ENCODE peak calls at places on chromosome 5, in ten cellular contexts. H is HepG2; X is neural progenitor cell; A is AG04450; L is heart right ventricle; N is Right ventricle myocardium superior; W is NCI-H510A; I is activated CD8-positive, alpha-beta T cell treated with anti-CD3 and anti-CD28 coated beads for 36 hours; F is H1; D is stimulated activated CD8-positive, alpha-beta memory T cell treated with anti-CD3 and anti-CD28 coated beads, Interleukin-2, amount 100 ng/mL, for 1 hour. U is an unnamed sample.

GRCh38 chr5:89864941-89865340 is 544.6 kb downstream of the CETN3 start:
- DNase-seq in H (no peak), X (no peak), A (no peak), L (no peak), N (no peak), W (no peak), I (no peak), F (no peak), D (no peak), U (no peak)

GRCh38 chr5:106392766-106393165 is 1278.0 kb downstream of the EFNA5 start:
- DNase-seq in H (no peak), X (no peak), A (no peak), L (no peak), N (no peak), W (no peak), I (no peak), F (no peak), D (no peak), U (no peak)

GRCh38 chr5:175202461-175203065 is 241.4 kb downstream of the DRD1 start:
- DNase-seq in H (no peak), X (no peak), A (no peak), L (no peak), N (no peak), W (no peak), I (no peak), F (no peak), D (no peak), U (peak)

GRCh38 chr5:41524174-41524573 is 13.8 kb upstream of the PLCXD3 start:
- DNase-seq in H (no peak), X (peak), A (no peak), L (no peak), N (no peak), W (no peak), I (no peak), F (no peak), D (no peak), U (peak)

GRCh38 chr5:139740138-139740992 is 55.2 kb upstream of the PSD2 start:
- DNase-seq in H (no peak), X (no peak), A (no peak), L (no peak), N (no peak), W (no peak), I (no peak), F (no peak), D (no peak), U (no peak)

GRCh38 chr5:2896371-2897275 is 145.1 kb upstream of the IRX2 start:
- DNase-seq in H (no peak), X (no peak), A (no peak), L (no peak), N (no peak), W (no peak), I (no peak), F (no peak), D (no peak), U (no peak)

GRCh38 chr5:123125953-123126352 is 36.9 kb downstream of the PRDM6 start:
- DNase-seq in H (no peak), X (no peak), A (no peak), L (no peak), N (no peak), W (no peak), I (no peak), F (no peak), D (no peak), U (no peak)

GRCh38 chr5:74605759-74606158 is 34.8 kb downstream of the ENC1 start:
- DNase-seq in H (no peak), X (no peak), A (no peak), L (no peak), N (no peak), W (no peak), I (no peak), F (no peak), D (no peak), U (no peak)

GRCh38 chr5:74035521-74035937 is 409.5 kb downstream of the ARHGEF28 start:
- DNase-seq in H (peak), X (no peak), A (no peak), L (peak), N (no peak), W (peak), I (no peak), F (no peak), D (no peak), U (peak)

GRCh38 chr5:1926071-1926440 is 43.3 kb upstream of the IRX4 start:
- DNase-seq in H (no peak), X (no peak), A (no peak), L (no peak), N (no peak), W (no peak), I (no peak), F (no peak), D (no peak), U (no peak)

GRCh38 chr5:65184780-65185179 is 296.9 kb downstream of the ADAMTS6 start:
- DNase-seq in H (peak), X (peak), A (no peak), L (no peak), N (no peak), W (no peak), I (no peak), F (no peak), D (no peak), U (no peak)

GRCh38 chr5:177389368-177390169 is 5.3 kb downstream of the SLC34A1 start:
- DNase-seq in H (peak), X (no peak), A (peak), L (no peak), N (no peak), W (no peak), I (peak), F (no peak), D (no peak), U (no peak)

GRCh38 chr5:158205992-158206391 is 347.0 kb upstream of the CLINT1 start:
- DNase-seq in H (no peak), X (no peak), A (no peak), L (no peak), N (no peak), W (no peak), I (no peak), F (no peak), D (no peak), U (no peak)

GRCh38 chr5:147140558-147140957 is 94.3 kb upstream of the STK32A start:
- DNase-seq in H (peak), X (no peak), A (no peak), L (no peak), N (no peak), W (peak), I (no peak), F (no peak), D (no peak), U (no peak)

GRCh38 chr5:1338518-1339070 is 6.3 kb downstream of the CLPTM1L start:
- DNase-seq in H (no peak), X (no peak), A (no peak), L (no peak), N (peak), W (no peak), I (no peak), F (no peak), D (no peak), U (no peak)

GRCh38 chr5:170747851-170748250 is 35.7 kb upstream of the GABRP start:
- DNase-seq in H (peak), X (peak), A (no peak), L (peak), N (peak), W (no peak), I (no peak), F (no peak), D (no peak), U (no peak)

GRCh38 chr5:53035868-53036381 is 46.8 kb downstream of the ITGA2 start:
- DNase-seq in H (no peak), X (peak), A (no peak), L (no peak), N (no peak), W (no peak), I (peak), F (no peak), D (no peak), U (peak)

GRCh38 chr5:18968966-18969365 is 1019.0 kb downstream of the CDH18 start:
- DNase-seq in H (no peak), X (no peak), A (no peak), L (no peak), N (no peak), W (no peak), I (no peak), F (no peak), D (no peak), U (no peak)

GRCh38 chr5:176866913-176867312 is 32.2 kb downstream of the HK3 start:
- DNase-seq in H (no peak), X (peak), A (no peak), L (no peak), N (no peak), W (no peak), I (no peak), F (no peak), D (no peak), U (peak)

GRCh38 chr5:174454890-174455289 is 269.5 kb upstream of the MSX2 start:
- DNase-seq in H (no peak), X (no peak), A (no peak), L (no peak), N (no peak), W (no peak), I (no peak), F (no peak), D (no peak), U (no peak)

GRCh38 chr5:90015584-90016018 is 394.0 kb downstream of the CETN3 start:
- DNase-seq in H (no peak), X (no peak), A (no peak), L (no peak), N (no peak), W (no peak), I (no peak), F (no peak), D (no peak), U (no peak)

GRCh38 chr5:73606206-73606753 is 19.7 kb upstream of the ARHGEF28 start:
- DNase-seq in H (no peak), X (no peak), A (no peak), L (no peak), N (no peak), W (no peak), I (no peak), F (no peak), D (no peak), U (no peak)

GRCh38 chr5:172866378-172866777 is 32.3 kb downstream of the ERGIC1 start:
- DNase-seq in H (no peak), X (no peak), A (no peak), L (no peak), N (no peak), W (no peak), I (no peak), F (no peak), D (no peak), U (no peak)

GRCh38 chr5:103562084-103562452 is 521 bp downstream of the NUDT12 start:
- DNase-seq in H (no peak), X (no peak), A (no peak), L (no peak), N (no peak), W (no peak), I (peak), F (no peak), D (no peak), U (no peak)

GRCh38 chr5:150266807-150267408 is 22.7 kb downstream of the CAMK2A start:
- DNase-seq in H (no peak), X (no peak), A (no peak), L (no peak), N (no peak), W (no peak), I (no peak), F (no peak), D (no peak), U (no peak)

GRCh38 chr5:171681667-171682066 is 104.0 kb upstream of the SMIM23 start:
- DNase-seq in H (no peak), X (no peak), A (no peak), L (no peak), N (no peak), W (no peak), I (no peak), F (no peak), D (no peak), U (no peak)

U was measured in NCI-H82.